ENCODE peak calls at places on chromosomes 3 and 15, in six cellular contexts. One of them, this sample, is unnamed.

GRCh38 chr3:29754346-29754745 is 473.5 kb downstream of the RBMS3 start:
- DNase-seq in dorsolateral prefrontal cortex: no peak
- DNase-seq in COR-L47: no peak
- DNase-seq in nephron progenitor cell: no peak
- DNase-seq in DMS53: no peak
- DNase-seq in cardiac fibroblast: no peak
- DNase-seq in this sample: no peak

GRCh38 chr15:47514251-47514652 is 203.1 kb upstream of the SEMA6D start:
- DNase-seq in dorsolateral prefrontal cortex: no peak
- DNase-seq in COR-L47: no peak
- DNase-seq in nephron progenitor cell: no peak
- DNase-seq in DMS53: peak
- DNase-seq in cardiac fibroblast: peak
- DNase-seq in this sample: no peak

GRCh38 chr3:180229113-180229512 is 192.4 kb upstream of the PEX5L start:
- DNase-seq in dorsolateral prefrontal cortex: no peak
- DNase-seq in COR-L47: no peak
- DNase-seq in nephron progenitor cell: no peak
- DNase-seq in DMS53: peak
- DNase-seq in cardiac fibroblast: peak
- DNase-seq in this sample: no peak

GRCh38 chr3:176780766-176781165 is 416.5 kb downstream of the TBL1XR1 start:
- DNase-seq in dorsolateral prefrontal cortex: no peak
- DNase-seq in COR-L47: no peak
- DNase-seq in nephron progenitor cell: no peak
- DNase-seq in DMS53: no peak
- DNase-seq in cardiac fibroblast: peak
- DNase-seq in this sample: no peak

GRCh38 chr15:100206643-100207042 is 135.1 kb downstream of the ADAMTS17 start:
- DNase-seq in dorsolateral prefrontal cortex: no peak
- DNase-seq in COR-L47: no peak
- DNase-seq in nephron progenitor cell: no peak
- DNase-seq in DMS53: no peak
- DNase-seq in cardiac fibroblast: no peak
- DNase-seq in this sample: no peak

GRCh38 chr3:130894130-130894872 is 417 bp downstream of the ATP2C1 start:
- DNase-seq in dorsolateral prefrontal cortex: peak
- DNase-seq in COR-L47: peak
- DNase-seq in nephron progenitor cell: peak
- DNase-seq in DMS53: peak
- DNase-seq in cardiac fibroblast: no peak
- DNase-seq in this sample: peak

GRCh38 chr15:72315706-72316370 is 4.1 kb downstream of the CELF6 start:
- DNase-seq in dorsolateral prefrontal cortex: no peak
- DNase-seq in COR-L47: peak
- DNase-seq in nephron progenitor cell: no peak
- DNase-seq in DMS53: peak
- DNase-seq in cardiac fibroblast: no peak
- DNase-seq in this sample: no peak

GRCh38 chr15:92617197-92618037 is 38.2 kb downstream of the FAM174B start:
- DNase-seq in dorsolateral prefrontal cortex: no peak
- DNase-seq in COR-L47: peak
- DNase-seq in nephron progenitor cell: no peak
- DNase-seq in DMS53: peak
- DNase-seq in cardiac fibroblast: peak
- DNase-seq in this sample: no peak

GRCh38 chr3:110420158-110420641 is 651.4 kb upstream of the NECTIN3 start:
- DNase-seq in dorsolateral prefrontal cortex: no peak
- DNase-seq in COR-L47: no peak
- DNase-seq in nephron progenitor cell: no peak
- DNase-seq in DMS53: peak
- DNase-seq in cardiac fibroblast: peak
- DNase-seq in this sample: no peak

GRCh38 chr3:119098620-119099222 is 47.2 kb upstream of the TEX55 start:
- DNase-seq in dorsolateral prefrontal cortex: no peak
- DNase-seq in COR-L47: no peak
- DNase-seq in nephron progenitor cell: peak
- DNase-seq in DMS53: peak
- DNase-seq in cardiac fibroblast: peak
- DNase-seq in this sample: no peak

GRCh38 chr15:50854594-50855490 is 53.6 kb upstream of the AP4E1 start:
- DNase-seq in dorsolateral prefrontal cortex: no peak
- DNase-seq in COR-L47: no peak
- DNase-seq in nephron progenitor cell: no peak
- DNase-seq in DMS53: no peak
- DNase-seq in cardiac fibroblast: no peak
- DNase-seq in this sample: no peak

GRCh38 chr3:73108750-73109149 is 47.3 kb downstream of the EBLN2 start:
- DNase-seq in dorsolateral prefrontal cortex: no peak
- DNase-seq in COR-L47: no peak
- DNase-seq in nephron progenitor cell: no peak
- DNase-seq in DMS53: no peak
- DNase-seq in cardiac fibroblast: no peak
- DNase-seq in this sample: no peak

GRCh38 chr3:156434921-156435320 is 120.0 kb downstream of the SSR3 start:
- DNase-seq in dorsolateral prefrontal cortex: no peak
- DNase-seq in COR-L47: no peak
- DNase-seq in nephron progenitor cell: no peak
- DNase-seq in DMS53: no peak
- DNase-seq in cardiac fibroblast: no peak
- DNase-seq in this sample: no peak

GRCh38 chr15:38201714-38202113 is 50.9 kb upstream of the SPRED1 start:
- DNase-seq in dorsolateral prefrontal cortex: no peak
- DNase-seq in COR-L47: no peak
- DNase-seq in nephron progenitor cell: no peak
- DNase-seq in DMS53: no peak
- DNase-seq in cardiac fibroblast: no peak
- DNase-seq in this sample: no peak

GRCh38 chr3:44659434-44659833 is 10.9 kb downstream of the ZNF35 start:
- DNase-seq in dorsolateral prefrontal cortex: no peak
- DNase-seq in COR-L47: no peak
- DNase-seq in nephron progenitor cell: no peak
- DNase-seq in DMS53: no peak
- DNase-seq in cardiac fibroblast: no peak
- DNase-seq in this sample: no peak

GRCh38 chr3:177679568-177680441 is 482.5 kb upstream of the TBL1XR1 start:
- DNase-seq in dorsolateral prefrontal cortex: no peak
- DNase-seq in COR-L47: no peak
- DNase-seq in nephron progenitor cell: peak
- DNase-seq in DMS53: no peak
- DNase-seq in cardiac fibroblast: peak
- DNase-seq in this sample: no peak

GRCh38 chr3:51388286-51389029 is 2.6 kb upstream of the RBM15B start:
- DNase-seq in dorsolateral prefrontal cortex: no peak
- DNase-seq in COR-L47: no peak
- DNase-seq in nephron progenitor cell: no peak
- DNase-seq in DMS53: peak
- DNase-seq in cardiac fibroblast: no peak
- DNase-seq in this sample: no peak

GRCh38 chr3:192918275-192918588 is 576 bp upstream of the MB21D2 start:
- DNase-seq in dorsolateral prefrontal cortex: no peak
- DNase-seq in COR-L47: no peak
- DNase-seq in nephron progenitor cell: no peak
- DNase-seq in DMS53: no peak
- DNase-seq in cardiac fibroblast: no peak
- DNase-seq in this sample: no peak

GRCh38 chr15:76376029-76376428 is 39.5 kb downstream of the ISL2 start:
- DNase-seq in dorsolateral prefrontal cortex: no peak
- DNase-seq in COR-L47: no peak
- DNase-seq in nephron progenitor cell: peak
- DNase-seq in DMS53: no peak
- DNase-seq in cardiac fibroblast: no peak
- DNase-seq in this sample: no peak

GRCh38 chr15:66592505-66593218 is 26.9 kb upstream of the LCTL start:
- DNase-seq in dorsolateral prefrontal cortex: no peak
- DNase-seq in COR-L47: no peak
- DNase-seq in nephron progenitor cell: no peak
- DNase-seq in DMS53: no peak
- DNase-seq in cardiac fibroblast: no peak
- DNase-seq in this sample: no peak

GRCh38 chr3:195099976-195100755 is 170.8 kb downstream of the XXYLT1 start:
- DNase-seq in dorsolateral prefrontal cortex: no peak
- DNase-seq in COR-L47: no peak
- DNase-seq in nephron progenitor cell: no peak
- DNase-seq in DMS53: no peak
- DNase-seq in cardiac fibroblast: no peak
- DNase-seq in this sample: no peak

This sample was measured in CD4-positive, alpha-beta T cell.